ENCODE peak calls at places on chromosomes 1 and 21, in eight cellular contexts. U, V, K, O, E, G, Y and Z are unnamed samples.

GRCh38 chr1:15870421-15870820 is 22.9 kb downstream of the SPEN start:
- DNase-seq in K (no peak), G (no peak), Y (no peak), E (no peak), V (no peak), O (no peak), U (no peak), Z (no peak)

GRCh38 chr1:21541330-21541729 is 32.1 kb downstream of the ALPL start:
- DNase-seq in V (no peak), K (no peak), O (no peak), Y (no peak), G (no peak), U (no peak), E (no peak), Z (no peak)

GRCh38 chr1:167565922-167566321 is 12.4 kb upstream of the CREG1 start:
- DNase-seq in U (no peak), O (no peak), V (no peak), G (no peak), K (no peak), E (no peak), Y (no peak), Z (no peak)

GRCh38 chr1:68051475-68051874 is 1.0 kb upstream of the DIRAS3 start:
- DNase-seq in V (no peak), E (no peak), K (no peak), Y (no peak), O (peak), G (no peak), U (no peak), Z (no peak)

GRCh38 chr1:217562229-217562878 is 68.5 kb downstream of the GPATCH2 start:
- DNase-seq in V (no peak), E (no peak), K (no peak), O (no peak), Y (no peak), G (no peak), U (no peak), Z (no peak)

GRCh38 chr1:172107261-172107820 is 266.0 kb downstream of the DNM3 start:
- DNase-seq in O (no peak), G (no peak), K (no peak), E (no peak), U (no peak), Y (no peak), V (no peak), Z (no peak)

GRCh38 chr1:37946703-37947360 is at the start of gene INPP5B:
- DNase-seq in V (peak), U (peak), E (peak), K (peak), O (peak), G (peak), Y (peak), Z (peak)

GRCh38 chr1:3368711-3369436 is 85.6 kb upstream of the ARHGEF16 start:
- DNase-seq in U (no peak), Y (no peak), G (no peak), K (no peak), O (no peak), V (no peak), E (no peak), Z (no peak)

GRCh38 chr1:178551307-178551706 is 38.4 kb downstream of the TEX35 start:
- DNase-seq in U (no peak), G (no peak), E (no peak), O (no peak), Y (no peak), V (no peak), K (no peak), Z (no peak)

GRCh38 chr21:38984982-38985422 is 179.3 kb downstream of the ETS2 start:
- DNase-seq in V (no peak), O (no peak), G (no peak), E (no peak), Y (no peak), K (no peak), U (no peak), Z (no peak)

GRCh38 chr1:97093742-97094141 is 372.2 kb downstream of the PTBP2 start:
- DNase-seq in U (no peak), Y (no peak), O (no peak), G (no peak), V (no peak), E (no peak), K (no peak), Z (no peak)

GRCh38 chr1:18398791-18399551 is 81.8 kb upstream of the KLHDC7A start:
- DNase-seq in K (no peak), G (no peak), V (no peak), E (no peak), O (no peak), Y (no peak), U (no peak), Z (no peak)

GRCh38 chr1:19764848-19765247 is 34.9 kb downstream of the TMCO4 start:
- DNase-seq in O (no peak), E (no peak), U (no peak), V (no peak), G (no peak), Y (no peak), K (no peak), Z (no peak)

GRCh38 chr1:44807364-44808062 is 362 bp upstream of the DYNLT4 start:
- DNase-seq in K (peak), O (peak), E (peak), G (peak), Y (peak), V (peak), U (peak), Z (no peak)

GRCh38 chr1:227888404-227889046 is 59.2 kb downstream of the WNT9A start:
- DNase-seq in G (no peak), E (no peak), O (no peak), K (no peak), V (peak), U (no peak), Y (no peak), Z (no peak)

GRCh38 chr1:155455588-155456195 is 106.9 kb downstream of the ASH1L start:
- DNase-seq in E (no peak), Y (no peak), G (no peak), U (no peak), V (no peak), K (no peak), O (no peak), Z (no peak)

GRCh38 chr1:74681449-74681848 is 7.9 kb upstream of the ERICH3 start:
- DNase-seq in K (no peak), G (no peak), V (no peak), U (no peak), O (no peak), E (no peak), Y (no peak), Z (no peak)

GRCh38 chr21:25790122-25790951 is 55.6 kb downstream of the GABPA start:
- DNase-seq in V (no peak), Y (peak), G (no peak), E (no peak), O (no peak), U (no peak), K (no peak), Z (no peak)

GRCh38 chr1:221708076-221708571 is 33.8 kb downstream of the DUSP10 start:
- DNase-seq in O (no peak), Y (no peak), U (no peak), V (no peak), E (peak), G (peak), K (peak), Z (peak)

GRCh38 chr1:7393141-7393540 is 378.0 kb upstream of the VAMP3 start:
- DNase-seq in E (no peak), O (no peak), Y (no peak), U (no peak), K (no peak), V (no peak), G (no peak), Z (no peak)

GRCh38 chr1:115976062-115976899 is at the start of gene SLC22A15:
- DNase-seq in O (peak), V (peak), Y (peak), G (peak), U (no peak), E (no peak), K (peak), Z (peak)

GRCh38 chr21:44353200-44353970 is at the start of gene TRPM2:
- DNase-seq in G (peak), U (no peak), O (no peak), V (peak), Y (no peak), E (peak), K (no peak), Z (no peak)